ENCODE peak calls at places on chromosomes 12 and 14, in nine cellular contexts. Z is OCI-LY7, M is tibial artery, V is gastrocnemius medialis, H is B cell, X is BJ, A is K562, F is A549, I is lower leg skin. L is an unnamed sample.

GRCh38 chr12:12872139-12872933 is 19.0 kb upstream of the GPRC5A start:
- DNase-seq in Z (no peak), M (no peak), V (no peak), H (no peak), X (peak), A (no peak), F (peak), I (no peak), L (no peak)

GRCh38 chr12:1605129-1606020 is 11.0 kb upstream of the FBXL14 start:
- DNase-seq in Z (peak), M (peak), V (peak), H (peak), X (no peak), A (peak), F (peak), I (peak), L (peak)

GRCh38 chr12:117577122-117577657 is 215.8 kb upstream of the NOS1 start:
- DNase-seq in Z (no peak), M (no peak), V (no peak), H (no peak), X (no peak), A (no peak), F (no peak), I (no peak), L (no peak)

GRCh38 chr14:61331992-61332657 is 10.7 kb downstream of the PRKCH start:
- DNase-seq in Z (no peak), M (no peak), V (no peak), H (no peak), X (no peak), A (no peak), F (no peak), I (no peak), L (no peak)

GRCh38 chr14:22848391-22849164 is 12.2 kb downstream of the MMP14 start:
- DNase-seq in Z (no peak), M (peak), V (peak), H (peak), X (peak), A (no peak), F (no peak), I (peak), L (peak)

GRCh38 chr12:120474092-120474960 is 4.8 kb upstream of the SRSF9 start:
- DNase-seq in Z (no peak), M (peak), V (no peak), H (no peak), X (peak), A (peak), F (peak), I (peak), L (no peak)

GRCh38 chr14:105864651-105865265 is 338.4 kb downstream of the TMEM121 start:
- DNase-seq in Z (no peak), M (peak), V (no peak), H (no peak), X (no peak), A (no peak), F (no peak), I (no peak), L (no peak)

GRCh38 chr12:9378430-9378835 is 170.2 kb upstream of the PZP start:
- DNase-seq in Z (peak), M (no peak), V (no peak), H (no peak), X (no peak), A (peak), F (peak), I (no peak), L (no peak)

GRCh38 chr14:21039059-21039422 is 3.1 kb upstream of the RNASE7 start:
- DNase-seq in Z (no peak), M (peak), V (peak), H (no peak), X (no peak), A (no peak), F (no peak), I (peak), L (no peak)

GRCh38 chr12:111367661-111368221 is 1.2 kb downstream of the PHETA1 start:
- DNase-seq in Z (no peak), M (no peak), V (no peak), H (no peak), X (no peak), A (no peak), F (no peak), I (no peak), L (no peak)

GRCh38 chr12:72133497-72134055 is 138.6 kb upstream of the TRHDE start:
- DNase-seq in Z (no peak), M (no peak), V (no peak), H (no peak), X (no peak), A (no peak), F (no peak), I (no peak), L (no peak)

GRCh38 chr14:101243587-101244338 is 317.5 kb upstream of the DIO3 start:
- DNase-seq in Z (no peak), M (no peak), V (no peak), H (no peak), X (no peak), A (no peak), F (no peak), I (no peak), L (no peak)

GRCh38 chr12:121287267-121287954 is 9.1 kb downstream of the CAMKK2 start:
- DNase-seq in Z (no peak), M (no peak), V (no peak), H (no peak), X (no peak), A (no peak), F (no peak), I (no peak), L (no peak)

GRCh38 chr12:45165284-45165683 is 50.6 kb upstream of the ANO6 start:
- DNase-seq in Z (no peak), M (no peak), V (no peak), H (no peak), X (no peak), A (no peak), F (no peak), I (no peak), L (no peak)

GRCh38 chr12:79016181-79016580 is 151.6 kb downstream of the SYT1 start:
- DNase-seq in Z (no peak), M (no peak), V (no peak), H (no peak), X (no peak), A (no peak), F (no peak), I (no peak), L (no peak)

GRCh38 chr12:90321369-90321768 is 612.7 kb upstream of the ATP2B1 start:
- DNase-seq in Z (no peak), M (no peak), V (no peak), H (no peak), X (no peak), A (no peak), F (no peak), I (no peak), L (no peak)

GRCh38 chr14:29233188-29233587 is 466.6 kb downstream of the FOXG1 start:
- DNase-seq in Z (no peak), M (no peak), V (no peak), H (no peak), X (no peak), A (no peak), F (no peak), I (no peak), L (no peak)

GRCh38 chr14:71163842-71164500 is 256.7 kb downstream of the PCNX1 start:
- DNase-seq in Z (no peak), M (no peak), V (no peak), H (no peak), X (no peak), A (no peak), F (no peak), I (no peak), L (no peak)

GRCh38 chr14:90405101-90405500 is 8.3 kb downstream of the CALM1 start:
- DNase-seq in Z (no peak), M (no peak), V (no peak), H (no peak), X (no peak), A (no peak), F (no peak), I (no peak), L (no peak)

GRCh38 chr12:16347391-16348298 is at the start of gene MGST1:
- DNase-seq in Z (peak), M (peak), V (peak), H (no peak), X (no peak), A (peak), F (peak), I (peak), L (peak)

GRCh38 chr14:65179918-65180724 is 77.8 kb upstream of the MAX start:
- DNase-seq in Z (peak), M (peak), V (peak), H (peak), X (no peak), A (no peak), F (peak), I (peak), L (peak)

GRCh38 chr12:3038166-3038565 is 39.0 kb upstream of the TSPAN9 start:
- DNase-seq in Z (no peak), M (no peak), V (no peak), H (no peak), X (no peak), A (no peak), F (no peak), I (no peak), L (no peak)

GRCh38 chr14:34781242-34781641 is 66.8 kb upstream of the CFL2 start:
- DNase-seq in Z (no peak), M (no peak), V (no peak), H (no peak), X (peak), A (no peak), F (no peak), I (peak), L (no peak)

GRCh38 chr14:73241481-73242165 is 4.3 kb downstream of the PAPLN start:
- DNase-seq in Z (no peak), M (no peak), V (no peak), H (no peak), X (no peak), A (no peak), F (no peak), I (no peak), L (peak)

GRCh38 chr12:98509063-98509462 is 6.3 kb upstream of the TMPO start:
- DNase-seq in Z (no peak), M (no peak), V (no peak), H (no peak), X (no peak), A (no peak), F (no peak), I (no peak), L (no peak)

GRCh38 chr14:58746701-58747100 is 108.9 kb downstream of the DACT1 start:
- DNase-seq in Z (no peak), M (no peak), V (no peak), H (no peak), X (no peak), A (no peak), F (no peak), I (no peak), L (no peak)

GRCh38 chr14:84453541-84453940 is 1076.4 kb upstream of the FLRT2 start:
- DNase-seq in Z (no peak), M (no peak), V (no peak), H (no peak), X (no peak), A (no peak), F (no peak), I (no peak), L (no peak)

GRCh38 chr12:11673666-11674464 is 24.4 kb downstream of the ETV6 start:
- DNase-seq in Z (no peak), M (no peak), V (no peak), H (no peak), X (no peak), A (no peak), F (no peak), I (no peak), L (no peak)

GRCh38 chr14:90759370-90760054 is 56.7 kb downstream of the TTC7B start:
- DNase-seq in Z (peak), M (no peak), V (no peak), H (peak), X (no peak), A (no peak), F (no peak), I (no peak), L (peak)

DNA sequence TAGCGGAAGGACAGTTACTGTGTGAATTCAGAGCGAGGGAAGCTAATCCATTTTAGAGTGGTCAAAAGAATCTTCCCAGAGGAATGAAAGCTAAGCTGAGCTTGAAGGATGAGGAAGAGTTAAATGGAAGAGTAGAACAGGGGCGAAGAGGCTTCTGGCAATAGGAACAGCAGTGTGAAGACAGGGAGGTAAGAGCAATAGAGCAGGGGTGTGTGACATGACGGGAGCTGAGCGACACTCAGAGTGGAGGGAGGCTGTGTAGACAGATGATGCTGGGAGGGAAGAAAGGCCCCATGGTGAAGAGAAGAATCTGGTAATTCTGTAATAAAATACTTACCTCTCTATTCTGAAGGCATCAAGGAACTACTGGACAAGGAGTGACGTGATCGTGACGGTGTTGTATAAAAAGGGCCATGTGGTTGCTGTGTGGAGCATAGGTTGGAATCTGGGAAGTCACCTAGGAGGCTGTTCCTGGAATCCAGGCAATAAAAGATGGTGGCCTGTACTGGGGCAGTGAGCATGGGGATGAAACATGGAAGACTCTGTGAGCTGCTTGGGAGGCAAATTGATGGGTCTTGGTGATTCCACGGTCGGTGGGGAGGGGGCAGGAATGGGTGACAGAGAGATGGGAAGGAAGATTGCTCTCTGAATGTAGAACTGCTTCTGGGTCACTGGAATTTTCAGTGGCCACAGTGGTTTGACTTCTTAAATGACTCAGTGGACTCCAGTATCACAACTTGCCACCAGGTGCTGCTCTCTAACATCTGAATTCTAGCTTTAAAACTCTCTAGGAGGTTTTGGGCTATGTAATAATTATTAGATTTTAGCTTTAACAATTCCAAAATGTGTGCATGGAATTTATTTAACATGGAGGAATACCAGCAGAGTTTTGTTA is 164.1 kb downstream of the ATP23 start:
- DNase-seq in Z (no peak), M (no peak), V (no peak), H (no peak), X (no peak), A (no peak), F (peak), I (no peak), L (no peak)
- TF ChIP-seq CTCF in Z (peak), M (no peak), V (no peak), H (no peak), X (peak), A (no peak), F (no peak), I (no peak), L (no peak)

GRCh38 chr14:95299271-95299670 is 20.4 kb downstream of the CLMN start:
- DNase-seq in Z (peak), M (no peak), V (no peak), H (no peak), X (no peak), A (no peak), F (no peak), I (no peak), L (no peak)

GRCh38 chr14:95302667-95303066 is 17.0 kb downstream of the CLMN start:
- DNase-seq in Z (peak), M (peak), V (no peak), H (no peak), X (no peak), A (no peak), F (no peak), I (no peak), L (no peak)

GRCh38 chr14:95300002-95300696 is 19.6 kb downstream of the CLMN start:
- DNase-seq in Z (peak), M (no peak), V (no peak), H (peak), X (no peak), A (no peak), F (no peak), I (no peak), L (no peak)

GRCh38 chr14:95301527-95302187 is 18.1 kb downstream of the CLMN start:
- DNase-seq in Z (no peak), M (peak), V (no peak), H (no peak), X (no peak), A (no peak), F (no peak), I (no peak), L (no peak)

DNA sequence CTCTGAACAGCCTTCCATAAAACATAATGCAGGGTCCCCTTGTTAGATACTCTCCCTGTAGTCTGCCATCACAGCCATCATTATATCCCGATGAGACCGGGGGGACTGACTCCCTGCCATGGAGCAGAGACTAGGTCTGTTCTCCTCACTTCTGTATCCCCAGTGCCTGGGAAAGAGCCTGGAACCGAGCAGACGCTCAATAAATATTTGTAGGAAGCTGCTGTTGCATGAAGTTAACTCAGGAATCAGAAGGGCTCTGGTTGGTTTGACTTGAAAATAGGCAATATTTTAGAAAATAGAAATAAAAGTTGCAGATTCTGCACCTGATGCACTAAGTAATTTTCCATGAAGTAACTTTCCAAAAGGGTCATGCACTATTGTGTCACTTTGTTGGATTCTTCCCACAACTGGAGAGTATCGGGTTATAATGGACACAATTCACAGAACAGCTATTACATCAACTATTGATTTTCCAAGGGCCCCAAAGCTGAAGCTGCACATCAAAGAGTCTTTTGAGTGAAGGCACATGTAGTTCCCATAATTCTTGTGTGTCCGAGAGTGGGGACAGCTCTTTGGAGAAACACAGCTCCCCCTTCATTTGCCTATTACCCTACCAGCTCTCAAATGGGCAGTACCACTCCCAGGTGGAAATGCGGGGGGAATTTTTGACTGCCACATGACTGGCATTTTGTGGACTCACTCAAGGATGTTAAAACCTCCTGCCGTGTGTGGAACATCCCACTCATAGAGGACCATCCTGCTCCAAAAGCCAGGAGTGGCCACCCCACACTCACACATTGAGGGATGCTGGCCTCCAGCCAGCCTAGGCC is 18.8 kb downstream of the CLMN start:
- DNase-seq in Z (peak), M (no peak), V (no peak), H (no peak), X (no peak), A (no peak), F (no peak), I (no peak), L (no peak)
- TF ChIP-seq CTCF in Z (no peak), M (no peak), V (no peak), H (no peak), X (no peak), A (no peak), F (no peak), I (no peak), L (no peak)

GRCh38 chr14:53151867-53152626 is 1.1 kb downstream of the DDHD1 start:
- DNase-seq in Z (peak), M (peak), V (peak), H (peak), X (no peak), A (peak), F (peak), I (peak), L (peak)
- TF ChIP-seq CTCF in Z (peak), M (peak), V (no peak), H (no peak), X (peak), A (no peak), F (peak), I (no peak), L (no peak)

DNA sequence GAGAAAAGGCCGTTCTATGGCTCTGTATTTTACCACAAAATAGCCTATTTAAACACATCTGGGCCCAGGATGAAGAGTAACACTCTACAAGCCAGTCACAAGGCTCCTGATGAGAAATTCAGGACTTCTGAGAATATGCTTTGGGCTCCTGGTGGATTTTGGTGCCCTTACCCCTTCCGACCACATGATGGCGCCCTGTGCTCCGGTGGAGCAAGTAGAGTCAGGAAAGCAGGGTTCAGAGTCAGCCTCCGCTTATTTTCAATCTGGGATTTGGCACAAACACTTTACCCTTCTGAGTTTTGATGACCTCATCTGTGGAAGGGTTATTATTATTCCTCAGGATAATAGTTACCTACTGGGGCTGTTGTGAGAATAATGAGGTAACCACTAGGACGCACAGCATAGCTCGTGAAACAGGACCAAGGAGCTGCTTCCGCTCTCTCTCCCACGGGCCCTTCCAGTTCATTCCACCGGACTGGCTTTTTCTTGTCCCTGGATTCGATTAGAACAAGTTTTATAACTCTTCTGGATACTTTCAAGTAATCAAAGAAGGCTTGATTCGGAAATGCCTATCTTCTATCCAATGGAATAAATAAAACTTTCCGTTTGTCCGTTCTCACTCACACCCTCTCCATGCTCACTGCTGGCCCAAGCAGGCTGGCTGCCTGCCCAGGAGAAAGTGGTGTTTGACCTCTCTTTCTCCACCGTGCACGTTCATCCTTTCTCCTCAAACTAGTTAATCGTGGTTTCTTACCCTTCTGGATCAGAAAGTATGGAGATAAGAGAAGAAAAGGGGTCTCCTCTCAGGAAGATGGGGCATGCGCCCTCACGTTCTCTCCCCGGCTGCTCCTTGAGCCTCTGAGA is 104.6 kb downstream of the GALC start:
- DNase-seq in Z (peak), M (peak), V (no peak), H (no peak), X (no peak), A (peak), F (peak), I (no peak), L (peak)
- TF ChIP-seq CTCF in Z (peak), M (no peak), V (no peak), H (peak), X (peak), A (peak), F (peak), I (no peak), L (peak)

DNA sequence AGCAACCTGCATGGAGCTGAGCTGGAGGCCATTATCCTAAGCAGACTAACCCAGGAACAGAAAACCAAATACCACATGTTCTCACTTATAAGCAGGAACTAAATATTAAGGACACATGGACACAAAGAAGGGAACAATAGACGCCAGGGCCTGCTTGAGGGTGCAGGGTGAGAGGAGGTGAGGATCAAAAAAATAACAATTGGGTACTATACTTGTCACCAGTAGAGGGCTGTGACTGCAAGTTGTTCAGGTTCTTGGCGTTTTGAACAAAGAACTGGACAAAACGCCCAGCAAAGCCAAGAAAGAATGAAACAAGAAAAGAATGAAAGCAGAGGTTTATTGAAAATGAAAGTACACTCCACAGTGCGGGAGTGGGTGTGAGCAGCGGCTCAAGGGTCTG is 208.5 kb upstream of the NEDD1 start:
- DNase-seq in Z (no peak), M (no peak), V (no peak), H (no peak), X (no peak), A (no peak), F (no peak), I (no peak), L (no peak)
- TF ChIP-seq CTCF in Z (no peak), M (no peak), V (no peak), H (no peak), X (peak), A (no peak), F (peak), I (no peak), L (no peak)

GRCh38 chr14:103770902-103771301 is 55.3 kb downstream of the ZFYVE21 start:
- DNase-seq in Z (peak), M (no peak), V (no peak), H (no peak), X (no peak), A (no peak), F (no peak), I (no peak), L (no peak)
- TF ChIP-seq CTCF in Z (peak), M (no peak), V (no peak), H (no peak), X (no peak), A (peak), F (no peak), I (no peak), L (no peak)

GRCh38 chr12:107352347-107353081 is 259.2 kb upstream of the CRY1 start:
- DNase-seq in Z (no peak), M (no peak), V (no peak), H (no peak), X (no peak), A (no peak), F (peak), I (no peak), L (no peak)
- TF ChIP-seq CTCF in Z (no peak), M (no peak), V (no peak), H (no peak), X (no peak), A (no peak), F (no peak), I (no peak), L (no peak)